ENCODE peak calls at places on chromosome 21, in six cellular contexts. F is MM.1S, J is lung, Y is body of pancreas, Q is uterus, G is ovary. M is an unnamed sample.

GRCh38 chr21:31347435-31348032 is 3.5 kb upstream of the TIAM1 start:
- DNase-seq in F (no peak), J (no peak), Y (no peak), Q (no peak), G (no peak), M (no peak)

GRCh38 chr21:46474365-46474764 is 15.7 kb downstream of the DIP2A start:
- DNase-seq in F (no peak), J (no peak), Y (no peak), Q (no peak), G (no peak), M (no peak)

GRCh38 chr21:39461419-39461818 is 9.6 kb downstream of the SH3BGR start:
- DNase-seq in F (peak; percentile 98), J (no peak), Y (no peak), Q (no peak), G (no peak), M (no peak)

GRCh38 chr21:36169465-36170128 is 13.0 kb downstream of the DOP1B start:
- DNase-seq in F (no peak), J (no peak), Y (no peak), Q (no peak), G (no peak), M (no peak)

GRCh38 chr21:38498057-38498833 is at the start of gene ERG:
- DNase-seq in F (no peak), J (no peak), Y (no peak), Q (no peak), G (no peak), M (no peak)

GRCh38 chr21:37220981-37221664 is 46.0 kb downstream of the VPS26C start:
- DNase-seq in F (peak; percentile 95), J (peak; percentile 96), Y (peak; percentile 92), Q (peak; percentile 92), G (peak; percentile 94), M (peak; percentile 97)

GRCh38 chr21:21631961-21632360 is 633.8 kb downstream of the NCAM2 start:
- DNase-seq in F (no peak), J (no peak), Y (no peak), Q (no peak), G (no peak), M (no peak)

GRCh38 chr21:37060296-37060695 is 12.6 kb downstream of the PIGP start:
- DNase-seq in F (no peak), J (peak; percentile 53), Y (no peak), Q (no peak), G (no peak), M (peak; percentile 68)

GRCh38 chr21:28427356-28428022 is 565.2 kb downstream of the LTN1 start:
- DNase-seq in F (no peak), J (no peak), Y (no peak), Q (no peak), G (no peak), M (no peak)

GRCh38 chr21:37700641-37701202 is 215.5 kb downstream of the KCNJ6 start:
- DNase-seq in F (peak; percentile 82), J (no peak), Y (peak; percentile 35), Q (no peak), G (no peak), M (no peak)

GRCh38 chr21:46193829-46194373 is 9.6 kb upstream of the SPATC1L start:
- DNase-seq in F (no peak), J (no peak), Y (no peak), Q (no peak), G (peak; percentile 12), M (no peak)

GRCh38 chr21:36065497-36066036 is 4.3 kb upstream of the CBR1 start:
- DNase-seq in F (no peak), J (no peak), Y (peak; percentile 29), Q (no peak), G (no peak), M (no peak)

GRCh38 chr21:40453183-40453582 is 393.8 kb downstream of the DSCAM start:
- DNase-seq in F (no peak), J (no peak), Y (no peak), Q (no peak), G (no peak), M (no peak)

GRCh38 chr21:46392921-46393320 is 65.8 kb upstream of the DIP2A start:
- DNase-seq in F (no peak), J (no peak), Y (no peak), Q (peak; percentile 84), G (peak; percentile 86), M (no peak)

GRCh38 chr21:43307677-43308070 is 119.3 kb downstream of the SIK1 start:
- DNase-seq in F (no peak), J (no peak), Y (no peak), Q (no peak), G (no peak), M (no peak)

GRCh38 chr21:23955130-23955873 is 1652.0 kb downstream of the MRPL39 start:
- DNase-seq in F (peak; percentile 36), J (no peak), Y (no peak), Q (no peak), G (no peak), M (no peak)

GRCh38 chr21:37800496-37801061 is 115.7 kb downstream of the KCNJ6 start:
- DNase-seq in F (no peak), J (no peak), Y (no peak), Q (no peak), G (no peak), M (no peak)

GRCh38 chr21:34762761-34763160 is 94.0 kb downstream of the CLIC6 start:
- DNase-seq in F (no peak), J (no peak), Y (no peak), Q (no peak), G (no peak), M (no peak)

GRCh38 chr21:38346286-38346685 is 89.5 kb downstream of the KCNJ15 start:
- DNase-seq in F (no peak), J (no peak), Y (no peak), Q (no peak), G (no peak), M (no peak)

GRCh38 chr21:17537299-17537698 is 24.5 kb downstream of the CXADR start:
- DNase-seq in F (no peak), J (no peak), Y (no peak), Q (no peak), G (no peak), M (no peak)

GRCh38 chr21:14815001-14815400 is 249.8 kb downstream of the NRIP1 start:
- DNase-seq in F (no peak), J (no peak), Y (no peak), Q (no peak), G (no peak), M (no peak)

GRCh38 chr21:38848187-38848609 is 42.5 kb downstream of the ETS2 start:
- DNase-seq in F (no peak), J (no peak), Y (no peak), Q (peak; percentile 37), G (no peak), M (no peak)

GRCh38 chr21:37675202-37675801 is 241.0 kb downstream of the KCNJ6 start:
- DNase-seq in F (peak; percentile 82), J (peak; percentile 55), Y (peak; percentile 64), Q (peak; percentile 60), G (peak; percentile 67), M (peak; percentile 67)

GRCh38 chr21:39874759-39875158 is 7.5 kb downstream of the PCP4 start:
- DNase-seq in F (peak; percentile 54), J (no peak), Y (no peak), Q (no peak), G (no peak), M (no peak)

GRCh38 chr21:37780991-37781983 is 135.0 kb downstream of the KCNJ6 start:
- DNase-seq in F (no peak), J (no peak), Y (no peak), Q (no peak), G (no peak), M (no peak)

GRCh38 chr21:43333301-43334062 is 93.4 kb downstream of the SIK1 start:
- DNase-seq in F (no peak), J (peak; percentile 74), Y (peak; percentile 47), Q (no peak), G (peak; percentile 70), M (peak; percentile 73)

GRCh38 chr21:37172646-37173045 is 94.5 kb downstream of the VPS26C start:
- DNase-seq in F (no peak), J (no peak), Y (no peak), Q (no peak), G (no peak), M (no peak)

GRCh38 chr21:28235169-28235892 is 757.3 kb downstream of the LTN1 start:
- DNase-seq in F (no peak), J (no peak), Y (no peak), Q (no peak), G (no peak), M (no peak)

GRCh38 chr21:43209575-43210453 is 41.0 kb downstream of the CRYAA start:
- DNase-seq in F (no peak), J (no peak), Y (peak; percentile 10), Q (peak; percentile 10), G (peak; percentile 13), M (peak; percentile 74)

GRCh38 chr21:32562426-32562825 is 22.9 kb downstream of the TCP10L start:
- DNase-seq in F (peak; percentile 15), J (no peak), Y (no peak), Q (peak; percentile 70), G (peak; percentile 59), M (no peak)
- TF ChIP-seq CTCF in F (peak; percentile 6), J (no peak), Y (peak; percentile 31), Q (peak; percentile 70), G (peak; percentile 46), M (no peak)

GRCh38 chr21:33212159-33212851 is 17.4 kb upstream of the IFNAR2 start:
- DNase-seq in F (peak; percentile 53), J (no peak), Y (no peak), Q (no peak), G (no peak), M (no peak)
- H3K4me1 ChIP-seq in F (peaks cover 37% of the 10 kb centered on the region), J (no peaks in the 10 kb centered on the region), Y (peaks cover 4% of the 10 kb centered on the region), Q (no peaks in the 10 kb centered on the region), G (peaks cover 5% of the 10 kb centered on the region), M (peaks cover 12% of the 10 kb centered on the region)

GRCh38 chr21:42202321-42202720 is 16.6 kb upstream of the ABCG1 start:
- DNase-seq in F (no peak), J (no peak), Y (no peak), Q (no peak), G (no peak), M (no peak)

GRCh38 chr21:42199488-42200463 is 19.2 kb upstream of the ABCG1 start:
- DNase-seq in F (no peak), J (no peak), Y (no peak), Q (no peak), G (no peak), M (no peak)

GRCh38 chr21:42200906-42201614 is 17.9 kb upstream of the ABCG1 start:
- DNase-seq in F (no peak), J (no peak), Y (no peak), Q (no peak), G (no peak), M (no peak)

GRCh38 chr21:42201615-42202161 is 17.3 kb upstream of the ABCG1 start:
- DNase-seq in F (no peak), J (no peak), Y (no peak), Q (no peak), G (no peak), M (no peak)

DNA sequence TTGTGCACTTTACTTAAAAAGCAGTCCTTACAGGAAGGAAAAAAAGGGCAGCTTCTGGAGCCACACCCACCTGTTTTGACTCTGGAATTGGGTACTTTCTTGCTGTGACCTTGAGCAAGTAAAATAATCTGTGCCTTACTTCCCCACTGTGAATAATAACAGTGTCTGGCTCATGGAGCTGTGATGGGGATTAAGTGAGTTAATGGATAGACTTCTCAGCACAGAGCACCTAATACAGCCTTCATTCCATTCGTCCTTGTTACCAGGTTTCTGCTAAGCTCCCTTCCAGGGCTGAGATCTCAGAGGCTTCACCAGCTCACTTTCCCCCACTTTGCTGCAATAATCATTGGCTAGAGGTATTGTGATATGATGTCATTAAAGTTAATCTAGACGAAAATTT is 20.0 kb upstream of the ABCG1 start:
- DNase-seq in F (no peak), J (no peak), Y (no peak), Q (no peak), G (no peak), M (no peak)
- H3K4me3 ChIP-seq in F (no peak overlapping the region), J (no peak overlapping the region), Y (no peak overlapping the region), Q (no peak overlapping the region), G (no peak overlapping the region), M (no peak overlapping the region)

GRCh38 chr21:41726058-41726558 is 40.7 kb downstream of the RIPK4 start:
- DNase-seq in F (no peak), J (no peak), Y (no peak), Q (no peak), G (no peak), M (no peak)
- TF ChIP-seq CTCF in F (no peak), J (no peak), Y (no peak), Q (no peak), G (no peak), M (no peak)